ENCODE peak calls at places on chromosomes 2 and 18, in six cellular contexts. U is K562, R is SK-N-SH, K is HepG2, X is H1, G is GM12878. S is an unnamed sample.

GRCh38 chr2:26344581-26345283 is 1.2 kb upstream of the SELENOI start:
- DNase-seq in U (peak; percentile 90), R (no peak), K (peak; percentile 63), X (no peak), G (no peak), S (peak; percentile 73)

GRCh38 chr2:50049237-50049636 is 894.9 kb upstream of the FSHR start:
- DNase-seq in U (no peak), R (no peak), K (no peak), X (no peak), G (no peak), S (no peak)

GRCh38 chr2:203225423-203226039 is 13.3 kb upstream of the CYP20A1 start:
- DNase-seq in U (peak; percentile 35), R (no peak), K (peak; percentile 35), X (peak; percentile 52), G (no peak), S (peak; percentile 13)

GRCh38 chr2:43942001-43942400 is 53.8 kb downstream of the LRPPRC start:
- DNase-seq in U (no peak), R (no peak), K (no peak), X (no peak), G (no peak), S (no peak)

GRCh38 chr2:240818543-240819403 is 1.2 kb downstream of the KIF1A start:
- DNase-seq in U (no peak), R (peak; percentile 76), K (no peak), X (peak; percentile 79), G (no peak), S (no peak)

GRCh38 chr2:186308347-186308746 is 177.7 kb upstream of the ZC3H15 start:
- DNase-seq in U (no peak), R (no peak), K (peak; percentile 88), X (no peak), G (no peak), S (no peak)

GRCh38 chr2:62469558-62469957 is 36.4 kb downstream of the TMEM17 start:
- DNase-seq in U (no peak), R (no peak), K (no peak), X (no peak), G (no peak), S (no peak)

GRCh38 chr2:121897335-121897970 is 142.0 kb downstream of the TSN start:
- DNase-seq in U (peak; percentile 67), R (peak; percentile 56), K (peak; percentile 16), X (no peak), G (no peak), S (peak; percentile 34)

GRCh38 chr2:240435457-240435954 is at the start of gene GPC1:
- DNase-seq in U (peak; percentile 76), R (peak; percentile 96), K (peak; percentile 40), X (peak; percentile 75), G (no peak), S (peak; percentile 45)

GRCh38 chr2:41136966-41137494 is 685.1 kb upstream of the SLC8A1 start:
- DNase-seq in U (no peak), R (no peak), K (no peak), X (no peak), G (no peak), S (no peak)

GRCh38 chr2:77013932-77014331 is 508.2 kb downstream of the LRRTM4 start:
- DNase-seq in U (no peak), R (no peak), K (no peak), X (no peak), G (no peak), S (no peak)

GRCh38 chr18:63043516-63043915 is 276.1 kb downstream of the BCL2 start:
- DNase-seq in U (no peak), R (no peak), K (no peak), X (no peak), G (no peak), S (no peak)

GRCh38 chr2:188976545-188977268 is 2.5 kb downstream of the COL3A1 start:
- DNase-seq in U (no peak), R (no peak), K (peak; percentile 10), X (no peak), G (no peak), S (peak; percentile 16)

GRCh38 chr18:45169610-45170009 is 445.7 kb upstream of the SLC14A2 start:
- DNase-seq in U (no peak), R (no peak), K (no peak), X (no peak), G (no peak), S (no peak)

GRCh38 chr18:78890388-78890787 is 89.2 kb upstream of the SALL3 start:
- DNase-seq in U (no peak), R (no peak), K (no peak), X (no peak), G (no peak), S (no peak)

GRCh38 chr2:163552758-163553157 is 183.1 kb downstream of the FIGN start:
- DNase-seq in U (no peak), R (no peak), K (no peak), X (no peak), G (no peak), S (no peak)

GRCh38 chr2:73368781-73369180 is 16.9 kb upstream of the ALMS1 start:
- DNase-seq in U (peak; percentile 62), R (no peak), K (no peak), X (no peak), G (no peak), S (no peak)
- TF ChIP-seq YY1 in U (no peak), R (no peak), K (no peak), X (no peak), G (no peak), S (no peak)

DNA sequence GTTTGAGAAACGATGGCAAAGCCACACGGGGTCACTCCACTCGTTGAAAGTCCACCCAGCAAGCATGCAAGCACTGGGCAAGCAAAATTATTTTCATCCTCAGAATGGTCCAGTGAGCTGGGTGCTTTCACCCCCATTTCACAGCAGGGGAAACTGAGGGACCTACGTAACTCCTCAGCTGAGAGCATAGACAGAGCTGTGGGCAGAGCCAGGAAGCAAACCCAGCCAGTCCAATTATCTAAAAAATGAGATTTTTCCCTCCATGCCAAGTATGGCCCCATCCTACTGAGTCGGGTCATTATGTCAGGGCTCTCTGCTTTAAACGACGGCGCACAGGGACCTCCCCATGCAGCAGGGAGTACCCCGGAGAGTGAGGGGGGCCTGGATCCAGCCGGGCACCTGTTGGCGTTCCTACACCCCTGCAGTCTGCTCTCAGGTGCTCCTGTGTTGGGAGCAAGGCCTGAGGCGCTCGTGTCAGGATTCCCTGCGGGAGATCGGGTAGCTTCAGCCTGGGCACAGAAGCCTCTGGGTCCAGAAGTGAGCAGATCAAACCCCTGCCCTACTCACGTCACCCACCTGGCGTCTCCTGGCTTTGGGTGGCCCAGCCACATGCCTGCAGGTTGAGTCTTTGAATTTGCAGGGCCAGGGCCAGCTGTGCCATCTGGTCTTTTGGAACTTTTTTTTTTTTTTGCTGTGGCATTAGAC is 17.3 kb downstream of the TWIST2 start:
- DNase-seq in U (no peak), R (no peak), K (no peak), X (no peak), G (no peak), S (no peak)
- H3K4me2 ChIP-seq in U (no peak overlapping the region), R (peak overlapping the region; percentile 70), K (peak overlapping the region; percentile 91), X (no peak overlapping the region), G (no peak overlapping the region), S (peak overlapping the region; percentile 83)

GRCh38 chr2:672606-672905 is 4.7 kb downstream of the TMEM18 start:
- DNase-seq in U (no peak), R (no peak), K (no peak), X (peak; percentile 16), G (no peak), S (no peak)
- TF ChIP-seq YY1 in U (no peak), R (no peak), K (no peak), X (no peak), G (no peak), S (no peak)

GRCh38 chr2:11344956-11345671 is 678 bp upstream of the ROCK2 start:
- DNase-seq in U (peak; percentile 29), R (no peak), K (peak; percentile 74), X (peak; percentile 73), G (no peak), S (peak; percentile 76)

GRCh38 chr2:11348209-11348749 is 3.8 kb upstream of the ROCK2 start:
- DNase-seq in U (no peak), R (no peak), K (peak; percentile 83), X (no peak), G (no peak), S (no peak)

GRCh38 chr2:11347403-11347965 is 3.0 kb upstream of the ROCK2 start:
- DNase-seq in U (no peak), R (no peak), K (no peak), X (no peak), G (no peak), S (no peak)

GRCh38 chr2:11344342-11344955 is at the start of gene ROCK2:
- DNase-seq in U (peak; percentile 91), R (peak; percentile 98), K (peak; percentile 88), X (peak; percentile 87), G (no peak), S (peak; percentile 53)

DNA sequence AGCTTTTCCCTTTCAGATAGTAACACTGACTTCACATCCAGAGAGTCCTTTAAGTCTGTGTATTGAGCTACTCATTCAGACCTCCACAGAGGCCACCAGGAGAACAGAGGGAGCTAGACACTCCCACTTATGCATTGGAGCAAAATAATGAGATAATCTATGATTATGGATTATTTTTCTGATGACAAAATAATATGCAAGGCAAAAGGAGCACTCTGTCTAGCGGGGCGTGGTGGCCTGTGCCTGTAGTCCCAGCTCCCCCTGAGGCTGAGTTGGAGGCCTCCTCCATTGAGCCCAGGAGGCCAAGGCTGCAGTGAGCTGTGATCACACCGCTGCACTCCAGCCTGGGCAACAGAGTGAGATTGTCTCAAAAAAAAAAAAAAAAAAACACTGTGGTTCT is 1.7 kb upstream of the ROCK2 start:
- DNase-seq in U (no peak), R (no peak), K (no peak), X (no peak), G (no peak), S (no peak)
- H3K4me2 ChIP-seq in U (no peak overlapping the region), R (no peak overlapping the region), K (peak overlapping the region; percentile 97), X (no peak overlapping the region), G (no peak overlapping the region), S (peak overlapping the region; percentile 92)

DNA sequence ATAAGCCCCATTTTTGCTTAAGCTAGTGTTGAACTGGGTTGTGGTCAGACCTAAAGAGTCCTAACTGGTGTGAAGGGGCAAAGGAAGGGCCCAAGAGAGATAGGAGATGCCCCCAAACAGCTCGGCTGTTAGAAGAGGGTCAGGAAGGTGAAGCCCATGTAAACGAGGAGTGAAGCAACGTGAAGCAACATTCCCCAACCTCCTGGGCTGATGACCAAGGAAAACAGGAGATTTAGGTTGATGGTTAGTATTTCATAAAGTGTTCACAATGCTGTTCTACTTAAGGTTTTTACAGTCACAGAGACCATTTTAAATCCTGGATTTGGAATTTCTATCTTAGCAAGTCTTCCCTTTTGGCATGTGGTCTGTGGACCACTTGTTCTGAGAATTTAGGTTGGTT is 144.0 kb upstream of the SERPINE2 start:
- DNase-seq in U (no peak), R (no peak), K (no peak), X (no peak), G (no peak), S (no peak)
- TF ChIP-seq YY1 in U (no peak), R (no peak), K (no peak), X (no peak), G (no peak), S (no peak)

GRCh38 chr2:145184741-145185671 is 665.1 kb upstream of the ZEB2 start:
- DNase-seq in U (no peak), R (no peak), K (no peak), X (no peak), G (no peak), S (no peak)
- H3K4me2 ChIP-seq in U (no peak overlapping the region), R (no peak overlapping the region), K (no peak overlapping the region), X (no peak overlapping the region), G (no peak overlapping the region), S (no peak overlapping the region)